ENCODE peak calls at places on chromosomes 7 and 10, in ten cellular contexts. One of them, this sample, is unnamed. For H3K9me3, the result is how much of the 10 kb centered on the place peaks cover.

GRCh38 chr7:83161851-83162401 is 758 bp downstream of the PCLO start:
- DNase-seq in IMR-90: no peak
- DNase-seq in aorta: no peak
- DNase-seq in heart left ventricle: no peak
- DNase-seq in PC-9: no peak
- DNase-seq in SK-N-SH: no peak
- DNase-seq in spleen: no peak
- DNase-seq in A549: no peak
- DNase-seq in neuronal stem cell: no peak
- DNase-seq in fibroblast of lung: no peak
- DNase-seq in this sample: no peak

GRCh38 chr10:127148066-127148932 is 48.1 kb downstream of the INSYN2A start:
- DNase-seq in A549: peak
- DNase-seq in SK-N-SH: no peak
- DNase-seq in spleen: peak
- DNase-seq in heart left ventricle: no peak
- DNase-seq in fibroblast of lung: peak
- DNase-seq in neuronal stem cell: no peak
- DNase-seq in aorta: no peak
- DNase-seq in PC-9: peak
- DNase-seq in IMR-90: peak
- DNase-seq in this sample: no peak

GRCh38 chr7:539731-540411 is 20.2 kb upstream of the PDGFA start:
- DNase-seq in SK-N-SH: no peak
- DNase-seq in aorta: peak
- DNase-seq in fibroblast of lung: peak
- DNase-seq in heart left ventricle: no peak
- DNase-seq in A549: peak
- DNase-seq in spleen: no peak
- DNase-seq in IMR-90: peak
- DNase-seq in PC-9: peak
- DNase-seq in neuronal stem cell: no peak
- DNase-seq in this sample: no peak

GRCh38 chr7:29988391-29989256 is 977 bp downstream of the SCRN1 start:
- DNase-seq in A549: peak
- DNase-seq in spleen: peak
- DNase-seq in SK-N-SH: peak
- DNase-seq in heart left ventricle: peak
- DNase-seq in aorta: peak
- DNase-seq in fibroblast of lung: peak
- DNase-seq in neuronal stem cell: peak
- DNase-seq in PC-9: no peak
- DNase-seq in IMR-90: peak
- DNase-seq in this sample: peak

GRCh38 chr7:107029061-107029763 is 15.3 kb upstream of the PRKAR2B start:
- DNase-seq in PC-9: no peak
- DNase-seq in neuronal stem cell: no peak
- DNase-seq in aorta: no peak
- DNase-seq in heart left ventricle: no peak
- DNase-seq in spleen: no peak
- DNase-seq in A549: no peak
- DNase-seq in IMR-90: peak
- DNase-seq in fibroblast of lung: no peak
- DNase-seq in SK-N-SH: peak
- DNase-seq in this sample: no peak

GRCh38 chr10:126497672-126498071 is 109.4 kb upstream of the ADAM12 start:
- DNase-seq in aorta: no peak
- DNase-seq in spleen: no peak
- DNase-seq in A549: no peak
- DNase-seq in neuronal stem cell: no peak
- DNase-seq in PC-9: no peak
- DNase-seq in fibroblast of lung: no peak
- DNase-seq in heart left ventricle: no peak
- DNase-seq in IMR-90: no peak
- DNase-seq in SK-N-SH: no peak
- DNase-seq in this sample: no peak

GRCh38 chr7:27188666-27189559 is 3.9 kb upstream of the HOXA11 start:
- DNase-seq in spleen: no peak
- DNase-seq in aorta: peak
- DNase-seq in neuronal stem cell: no peak
- DNase-seq in heart left ventricle: no peak
- DNase-seq in A549: no peak
- DNase-seq in fibroblast of lung: no peak
- DNase-seq in PC-9: no peak
- DNase-seq in SK-N-SH: no peak
- DNase-seq in IMR-90: no peak
- DNase-seq in this sample: no peak

GRCh38 chr10:70835895-70836294 is 20.1 kb downstream of the SGPL1 start:
- DNase-seq in fibroblast of lung: peak
- DNase-seq in heart left ventricle: no peak
- DNase-seq in aorta: no peak
- DNase-seq in SK-N-SH: no peak
- DNase-seq in spleen: no peak
- DNase-seq in PC-9: peak
- DNase-seq in A549: no peak
- DNase-seq in IMR-90: peak
- DNase-seq in neuronal stem cell: no peak
- DNase-seq in this sample: no peak

DNA sequence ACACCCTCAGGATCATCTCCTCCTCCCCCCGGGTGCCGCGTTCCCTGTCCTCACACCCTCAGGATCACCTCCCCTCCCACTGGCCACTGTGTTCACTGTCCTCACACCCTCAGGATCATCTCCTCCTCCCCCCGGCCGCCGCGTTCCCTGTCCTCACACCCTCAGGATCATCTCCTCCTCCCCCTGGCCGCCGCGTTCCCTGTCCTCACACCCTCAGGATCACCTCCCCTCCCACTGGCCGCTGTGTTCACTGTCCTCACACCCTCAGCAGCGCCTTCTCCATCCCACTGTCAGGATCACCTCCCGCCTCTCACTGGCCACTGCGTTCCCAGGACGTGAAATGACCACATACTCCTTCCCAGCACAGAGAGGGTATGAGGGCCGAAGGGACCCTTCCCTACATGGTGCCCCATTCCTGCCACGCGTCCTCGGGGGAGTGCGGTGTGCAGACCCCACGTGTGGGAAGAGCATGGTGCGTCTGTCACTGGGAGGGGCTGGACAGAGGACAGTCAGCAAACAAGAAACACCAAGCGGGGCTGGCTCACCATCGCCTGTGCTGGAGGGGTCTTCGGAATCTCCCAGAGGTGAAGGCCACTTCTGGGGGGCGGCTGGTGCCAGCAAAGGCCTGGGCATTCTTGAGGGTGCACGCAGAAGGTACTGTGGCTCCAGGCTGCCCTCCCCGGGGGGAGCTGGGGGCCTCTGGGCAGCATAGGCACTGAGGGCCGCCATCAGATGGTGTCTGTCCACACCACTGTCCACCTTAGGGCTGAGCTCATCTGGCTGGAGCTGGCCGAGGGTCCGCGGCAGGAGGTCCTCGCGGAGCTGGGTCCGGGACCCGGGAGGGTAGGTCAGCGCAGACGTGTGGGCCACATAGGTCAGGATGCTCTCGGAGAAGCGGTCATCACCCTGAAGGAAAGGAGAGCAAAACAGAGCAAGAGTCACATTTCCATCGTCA is 421.0 kb downstream of the PTPRN2 start:
- DNase-seq in A549: no peak
- DNase-seq in heart left ventricle: no peak
- DNase-seq in PC-9: no peak
- DNase-seq in aorta: peak
- DNase-seq in SK-N-SH: no peak
- DNase-seq in fibroblast of lung: no peak
- DNase-seq in spleen: no peak
- DNase-seq in neuronal stem cell: no peak
- DNase-seq in IMR-90: no peak
- DNase-seq in this sample: no peak
- H3K9me3 ChIP-seq in A549: under half
- H3K9me3 ChIP-seq in heart left ventricle: under half
- H3K9me3 ChIP-seq in PC-9: under half
- H3K9me3 ChIP-seq in aorta: under half
- H3K9me3 ChIP-seq in SK-N-SH: under half
- H3K9me3 ChIP-seq in fibroblast of lung: under half
- H3K9me3 ChIP-seq in spleen: under half
- H3K9me3 ChIP-seq in neuronal stem cell: under half
- H3K9me3 ChIP-seq in IMR-90: half or more
- H3K9me3 ChIP-seq in this sample: under half

GRCh38 chr7:158322616-158323530 is 264.8 kb downstream of the PTPRN2 start:
- DNase-seq in PC-9: no peak
- DNase-seq in A549: no peak
- DNase-seq in fibroblast of lung: no peak
- DNase-seq in SK-N-SH: peak
- DNase-seq in IMR-90: no peak
- DNase-seq in aorta: no peak
- DNase-seq in spleen: peak
- DNase-seq in neuronal stem cell: no peak
- DNase-seq in heart left ventricle: no peak
- DNase-seq in this sample: no peak

GRCh38 chr7:158320328-158320727 is 267.3 kb downstream of the PTPRN2 start:
- DNase-seq in IMR-90: no peak
- DNase-seq in spleen: peak
- DNase-seq in SK-N-SH: no peak
- DNase-seq in fibroblast of lung: no peak
- DNase-seq in heart left ventricle: no peak
- DNase-seq in neuronal stem cell: no peak
- DNase-seq in A549: no peak
- DNase-seq in aorta: no peak
- DNase-seq in PC-9: no peak
- DNase-seq in this sample: no peak

GRCh38 chr7:158318511-158318913 is 269.1 kb downstream of the PTPRN2 start:
- DNase-seq in IMR-90: no peak
- DNase-seq in SK-N-SH: no peak
- DNase-seq in spleen: no peak
- DNase-seq in fibroblast of lung: no peak
- DNase-seq in neuronal stem cell: no peak
- DNase-seq in PC-9: no peak
- DNase-seq in A549: no peak
- DNase-seq in heart left ventricle: no peak
- DNase-seq in aorta: no peak
- DNase-seq in this sample: no peak

GRCh38 chr7:158321936-158322615 is 265.5 kb downstream of the PTPRN2 start:
- DNase-seq in A549: no peak
- DNase-seq in SK-N-SH: no peak
- DNase-seq in IMR-90: no peak
- DNase-seq in aorta: no peak
- DNase-seq in PC-9: no peak
- DNase-seq in fibroblast of lung: no peak
- DNase-seq in neuronal stem cell: no peak
- DNase-seq in heart left ventricle: no peak
- DNase-seq in spleen: peak
- DNase-seq in this sample: no peak

DNA sequence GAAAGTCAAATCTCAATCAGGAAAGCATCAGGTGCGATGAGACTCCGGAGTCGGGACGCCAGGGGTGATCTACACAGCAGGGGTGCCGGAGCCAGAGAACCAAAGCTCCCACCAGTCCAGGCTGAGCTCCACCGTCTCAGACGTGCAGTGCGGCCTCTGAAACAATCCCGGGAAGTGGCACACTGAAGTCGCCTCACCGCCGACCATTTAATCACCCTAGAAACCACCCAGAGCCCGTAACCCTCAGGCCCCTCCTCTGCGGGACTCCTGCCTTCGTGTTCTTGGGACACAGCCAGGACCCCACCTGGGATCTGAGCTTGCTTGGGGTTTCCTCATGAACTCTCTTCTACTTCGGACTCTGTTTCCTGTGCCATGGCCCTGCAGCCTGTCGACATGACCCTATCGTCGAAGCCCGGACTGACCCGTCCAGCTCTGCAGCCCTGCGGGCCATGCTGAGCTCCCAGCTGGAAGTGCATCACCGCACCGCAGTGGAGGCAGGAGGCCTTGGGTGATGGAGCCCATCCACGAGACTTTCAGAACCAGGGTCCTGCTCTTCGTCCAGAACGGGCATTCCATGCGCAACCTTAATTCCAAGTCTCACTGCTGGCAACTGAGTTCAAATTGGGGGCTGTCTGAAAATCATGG is 266.4 kb downstream of the PTPRN2 start:
- DNase-seq in PC-9: no peak
- DNase-seq in fibroblast of lung: no peak
- DNase-seq in heart left ventricle: no peak
- DNase-seq in neuronal stem cell: no peak
- DNase-seq in spleen: peak
- DNase-seq in aorta: no peak
- DNase-seq in SK-N-SH: no peak
- DNase-seq in A549: no peak
- DNase-seq in IMR-90: no peak
- DNase-seq in this sample: no peak
- H3K9me3 ChIP-seq in PC-9: under half
- H3K9me3 ChIP-seq in fibroblast of lung: under half
- H3K9me3 ChIP-seq in heart left ventricle: under half
- H3K9me3 ChIP-seq in neuronal stem cell: under half
- H3K9me3 ChIP-seq in spleen: under half
- H3K9me3 ChIP-seq in aorta: under half
- H3K9me3 ChIP-seq in SK-N-SH: under half
- H3K9me3 ChIP-seq in A549: under half
- H3K9me3 ChIP-seq in IMR-90: half or more
- H3K9me3 ChIP-seq in this sample: under half

GRCh38 chr7:57642730-57643129 is 192.8 kb downstream of the ZNF716 start:
- DNase-seq in IMR-90: no peak
- DNase-seq in spleen: no peak
- DNase-seq in heart left ventricle: no peak
- DNase-seq in neuronal stem cell: no peak
- DNase-seq in PC-9: no peak
- DNase-seq in SK-N-SH: no peak
- DNase-seq in fibroblast of lung: no peak
- DNase-seq in aorta: no peak
- DNase-seq in A549: no peak
- DNase-seq in this sample: no peak

GRCh38 chr7:57641521-57642067 is 191.6 kb downstream of the ZNF716 start:
- DNase-seq in SK-N-SH: no peak
- DNase-seq in neuronal stem cell: no peak
- DNase-seq in IMR-90: no peak
- DNase-seq in heart left ventricle: no peak
- DNase-seq in spleen: no peak
- DNase-seq in PC-9: no peak
- DNase-seq in fibroblast of lung: no peak
- DNase-seq in A549: no peak
- DNase-seq in aorta: no peak
- DNase-seq in this sample: no peak

GRCh38 chr7:57651006-57651405 is 201.0 kb downstream of the ZNF716 start:
- DNase-seq in aorta: no peak
- DNase-seq in heart left ventricle: no peak
- DNase-seq in fibroblast of lung: no peak
- DNase-seq in PC-9: no peak
- DNase-seq in SK-N-SH: peak
- DNase-seq in IMR-90: no peak
- DNase-seq in neuronal stem cell: no peak
- DNase-seq in A549: no peak
- DNase-seq in spleen: no peak
- DNase-seq in this sample: no peak

GRCh38 chr7:57646901-57647246 is 196.9 kb downstream of the ZNF716 start:
- DNase-seq in SK-N-SH: peak
- DNase-seq in neuronal stem cell: no peak
- DNase-seq in A549: no peak
- DNase-seq in fibroblast of lung: no peak
- DNase-seq in heart left ventricle: no peak
- DNase-seq in aorta: no peak
- DNase-seq in spleen: no peak
- DNase-seq in IMR-90: no peak
- DNase-seq in PC-9: no peak
- DNase-seq in this sample: no peak

GRCh38 chr7:57646219-57646900 is 196.4 kb downstream of the ZNF716 start:
- DNase-seq in SK-N-SH: no peak
- DNase-seq in neuronal stem cell: no peak
- DNase-seq in heart left ventricle: no peak
- DNase-seq in aorta: no peak
- DNase-seq in PC-9: no peak
- DNase-seq in spleen: no peak
- DNase-seq in fibroblast of lung: no peak
- DNase-seq in IMR-90: no peak
- DNase-seq in A549: no peak
- DNase-seq in this sample: no peak
- H3K9me3 ChIP-seq in SK-N-SH: under half
- H3K9me3 ChIP-seq in neuronal stem cell: under half
- H3K9me3 ChIP-seq in heart left ventricle: under half
- H3K9me3 ChIP-seq in aorta: under half
- H3K9me3 ChIP-seq in PC-9: under half
- H3K9me3 ChIP-seq in spleen: under half
- H3K9me3 ChIP-seq in fibroblast of lung: under half
- H3K9me3 ChIP-seq in IMR-90: half or more
- H3K9me3 ChIP-seq in A549: under half
- H3K9me3 ChIP-seq in this sample: under half

DNA sequence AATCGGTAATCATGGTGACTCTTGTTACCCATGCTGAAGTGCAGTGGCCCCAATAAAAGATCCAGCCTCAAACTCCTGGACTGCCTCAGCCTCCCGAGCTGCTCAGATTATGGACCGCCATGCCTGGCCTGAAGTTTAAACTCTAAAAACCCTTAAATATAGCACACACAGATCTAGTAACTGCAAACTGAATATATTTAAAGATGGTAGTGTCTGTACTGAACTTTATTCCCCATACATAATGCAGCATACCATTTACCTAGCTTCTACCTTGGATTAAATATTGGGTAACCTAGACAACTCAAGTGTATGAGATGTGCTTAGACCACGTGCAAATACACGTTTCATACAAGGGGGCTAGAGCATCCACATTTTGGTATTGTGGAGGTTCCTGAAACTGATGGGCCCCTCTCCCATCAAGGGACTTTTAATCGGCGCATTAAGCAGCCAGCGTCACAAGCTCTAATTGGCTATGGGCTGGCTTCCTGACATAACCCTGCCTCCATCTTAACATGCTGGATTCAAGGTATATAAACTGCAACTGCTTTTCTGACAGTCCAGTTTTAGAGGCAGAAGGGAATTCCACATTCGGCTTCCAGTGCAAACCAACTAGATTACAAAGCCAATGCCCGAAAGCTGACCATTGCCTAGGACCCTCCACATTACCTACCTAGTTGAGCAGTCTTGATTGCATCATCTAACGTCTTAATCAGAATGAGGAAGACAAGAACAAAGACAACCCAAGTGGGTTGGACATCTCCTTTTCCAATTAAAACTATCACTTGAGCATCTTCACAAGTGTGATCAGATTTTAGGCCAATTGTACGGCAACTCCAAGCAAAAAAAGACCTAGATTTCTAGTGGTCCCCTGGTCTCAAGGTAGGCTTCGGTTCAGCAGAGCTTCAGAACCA is 12.9 kb downstream of the HNRNPA2B1 start:
- DNase-seq in IMR-90: no peak
- DNase-seq in SK-N-SH: no peak
- DNase-seq in heart left ventricle: no peak
- DNase-seq in A549: no peak
- DNase-seq in neuronal stem cell: no peak
- DNase-seq in PC-9: no peak
- DNase-seq in spleen: no peak
- DNase-seq in fibroblast of lung: no peak
- DNase-seq in aorta: no peak
- DNase-seq in this sample: no peak
- H3K9me3 ChIP-seq in IMR-90: under half
- H3K9me3 ChIP-seq in SK-N-SH: under half
- H3K9me3 ChIP-seq in heart left ventricle: under half
- H3K9me3 ChIP-seq in A549: under half
- H3K9me3 ChIP-seq in neuronal stem cell: under half
- H3K9me3 ChIP-seq in PC-9: under half
- H3K9me3 ChIP-seq in spleen: under half
- H3K9me3 ChIP-seq in fibroblast of lung: under half
- H3K9me3 ChIP-seq in aorta: under half
- H3K9me3 ChIP-seq in this sample: under half

This sample was measured in naive thymus-derived CD4-positive, alpha-beta T cell.